ENCODE peak calls at places on chromosomes 4 and X, in seven cellular contexts. N, H, Z, Y, D, T and O are unnamed samples.

GRCh38 chr4:122732329-122733026 is at the start of gene BBS12:
- DNase-seq in Y (peak), N (peak), D (peak), H (peak), Z (peak), T (peak), O (peak)

GRCh38 chrX:13223868-13224555 is 95.8 kb downstream of the ATXN3L start:
- DNase-seq in T (peak), Z (peak), D (peak), H (no peak), Y (no peak), N (peak), O (no peak)

GRCh38 chrX:21996872-21997271 is 35.3 kb upstream of the PHEX start:
- DNase-seq in T (peak), D (peak), H (no peak), Z (peak), N (peak), Y (no peak), O (no peak)

GRCh38 chr4:140711910-140712309 is 44.3 kb downstream of the TBC1D9 start:
- DNase-seq in H (no peak), Y (no peak), T (no peak), Z (no peak), N (no peak), D (no peak), O (no peak)

GRCh38 chrX:68848189-68848940 is 19.5 kb downstream of the EFNB1 start:
- DNase-seq in H (no peak), Z (no peak), N (no peak), T (no peak), D (no peak), Y (no peak), O (no peak)

GRCh38 chr4:174663254-174663653 is 141.0 kb upstream of the HPGD start:
- DNase-seq in Z (peak), N (no peak), Y (no peak), H (no peak), D (peak), T (no peak), O (no peak)

GRCh38 chr4:155025762-155026457 is 182.5 kb upstream of the NPY2R start:
- DNase-seq in Z (no peak), T (peak), H (peak), N (no peak), D (peak), Y (peak), O (peak)

GRCh38 chr4:184796906-184797305 is 28.9 kb downstream of the ACSL1 start:
- DNase-seq in Z (no peak), T (no peak), N (no peak), Y (no peak), H (no peak), D (no peak), O (no peak)

GRCh38 chrX:69546417-69546816 is 42.3 kb downstream of the NALF2 start:
- DNase-seq in D (no peak), T (no peak), Z (no peak), H (no peak), N (no peak), Y (peak), O (no peak)

GRCh38 chr4:175509320-175509719 is 302.7 kb downstream of the GPM6A start:
- DNase-seq in Y (peak), T (no peak), Z (no peak), N (no peak), H (no peak), D (no peak), O (peak)

GRCh38 chr4:19455850-19456602 is 795.7 kb upstream of the SLIT2 start:
- DNase-seq in T (no peak), H (no peak), Z (no peak), D (no peak), N (no peak), Y (no peak), O (no peak)

GRCh38 chr4:173231916-173232315 is 63.3 kb downstream of the GALNT7 start:
- DNase-seq in N (no peak), Z (peak), H (no peak), Y (no peak), T (peak), D (peak), O (no peak)

GRCh38 chrX:12949927-12950656 is 24.8 kb upstream of the TMSB4X start:
- DNase-seq in Z (peak), Y (no peak), N (peak), H (peak), T (peak), D (peak), O (no peak)

GRCh38 chrX:69493193-69493592 is 10.9 kb upstream of the NALF2 start:
- DNase-seq in N (no peak), H (peak), Y (peak), D (peak), T (peak), Z (no peak), O (peak)

GRCh38 chrX:129530410-129530809 is 7.1 kb upstream of the SMARCA1 start:
- DNase-seq in Y (no peak), T (no peak), H (no peak), Z (no peak), N (no peak), D (no peak), O (no peak)

GRCh38 chrX:15812212-15812938 is 22.1 kb downstream of the ZRSR2 start:
- DNase-seq in D (no peak), Y (no peak), T (no peak), Z (no peak), H (no peak), N (no peak), O (no peak)

GRCh38 chrX:15814811-15815210 is 24.5 kb downstream of the ZRSR2 start:
- DNase-seq in N (no peak), Z (no peak), Y (no peak), T (no peak), D (no peak), H (no peak), O (no peak)

GRCh38 chrX:15816453-15816838 is 26.2 kb downstream of the ZRSR2 start:
- DNase-seq in H (no peak), Z (peak), D (no peak), Y (no peak), T (no peak), N (no peak), O (no peak)

GRCh38 chrX:15816886-15817285 is 26.6 kb downstream of the ZRSR2 start:
- DNase-seq in T (no peak), Z (peak), Y (no peak), H (no peak), N (no peak), D (no peak), O (peak)

DNA sequence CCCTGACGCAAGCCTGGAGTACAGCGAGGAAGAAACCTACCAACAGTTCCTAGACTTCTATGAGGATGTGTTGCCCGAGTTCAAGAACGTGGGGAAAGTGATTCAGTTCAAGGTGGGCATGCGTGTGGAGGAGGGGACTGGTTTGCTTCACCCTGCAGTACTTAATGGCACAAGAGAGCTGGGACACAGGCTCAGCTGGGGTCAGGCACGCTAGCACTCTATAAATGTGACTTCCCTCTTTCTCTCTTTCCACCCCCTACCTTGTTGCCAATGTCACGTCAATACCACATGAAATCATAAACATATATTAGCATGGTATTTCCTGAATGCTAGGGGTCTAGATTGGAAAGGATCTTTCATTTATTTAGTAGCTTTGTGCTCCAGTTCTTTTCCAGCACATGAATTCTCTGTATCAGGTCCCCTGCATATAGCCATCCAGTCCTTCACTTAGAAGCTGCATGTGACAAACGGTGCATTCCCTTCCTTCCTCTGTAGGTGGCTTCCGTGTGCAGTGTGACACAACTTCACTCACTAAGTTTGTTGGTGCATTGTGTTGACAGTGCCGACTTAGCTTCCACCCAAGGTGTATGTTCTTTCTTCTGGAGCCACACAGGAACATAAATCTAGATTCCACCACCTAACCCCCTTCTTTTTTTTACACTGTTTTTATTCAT is 25.6 kb downstream of the ZRSR2 start:
- DNase-seq in H (no peak), Z (peak), Y (peak), T (no peak), D (no peak), N (no peak), O (peak)
- TF ChIP-seq CTCF in H (no peak), Z (peak), Y (no peak), T (no peak), D (no peak), N (peak), O (peak)

GRCh38 chr4:1752284-1753041 is 31.1 kb downstream of the TACC3 start:
- DNase-seq in D (no peak), T (no peak), H (no peak), N (no peak), Y (no peak), Z (no peak), O (no peak)
- TF ChIP-seq CTCF in D (no peak), T (no peak), H (no peak), N (no peak), Y (no peak), Z (no peak), O (no peak)

DNA sequence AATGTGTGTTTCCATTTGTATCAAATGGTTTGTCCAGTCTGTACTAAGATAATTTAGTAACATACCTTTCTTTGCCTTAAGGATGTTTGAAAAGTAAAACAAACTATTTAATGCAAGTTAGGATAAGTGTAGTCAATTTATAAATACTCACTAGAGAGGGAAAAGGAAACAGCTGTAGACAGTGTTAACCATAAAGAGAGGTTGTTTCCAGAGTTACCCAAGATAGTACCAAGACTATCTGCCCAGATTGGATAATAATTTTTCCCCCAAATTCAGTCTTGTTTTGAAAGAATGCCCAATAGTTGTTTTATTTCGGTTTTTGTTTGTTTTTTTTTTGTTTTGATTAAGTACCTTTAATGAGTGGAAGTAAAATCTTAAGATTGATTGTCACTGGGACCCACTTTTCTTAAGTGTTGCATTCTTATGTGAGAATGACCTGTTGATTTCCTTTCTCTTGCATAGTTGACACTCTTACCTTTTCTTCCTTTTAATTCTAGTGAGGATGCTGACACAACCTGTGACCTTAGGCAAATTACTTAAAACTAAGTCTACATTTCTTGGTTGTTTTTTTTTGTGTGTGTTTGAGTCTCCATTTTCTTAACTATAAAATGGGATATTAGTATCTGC is 12.8 kb downstream of the AFF1 start:
- DNase-seq in N (no peak), T (no peak), H (no peak), D (no peak), Y (no peak), Z (no peak), O (no peak)
- TF ChIP-seq CTCF in N (no peak), T (no peak), H (no peak), D (no peak), Y (no peak), Z (no peak), O (no peak)

DNA sequence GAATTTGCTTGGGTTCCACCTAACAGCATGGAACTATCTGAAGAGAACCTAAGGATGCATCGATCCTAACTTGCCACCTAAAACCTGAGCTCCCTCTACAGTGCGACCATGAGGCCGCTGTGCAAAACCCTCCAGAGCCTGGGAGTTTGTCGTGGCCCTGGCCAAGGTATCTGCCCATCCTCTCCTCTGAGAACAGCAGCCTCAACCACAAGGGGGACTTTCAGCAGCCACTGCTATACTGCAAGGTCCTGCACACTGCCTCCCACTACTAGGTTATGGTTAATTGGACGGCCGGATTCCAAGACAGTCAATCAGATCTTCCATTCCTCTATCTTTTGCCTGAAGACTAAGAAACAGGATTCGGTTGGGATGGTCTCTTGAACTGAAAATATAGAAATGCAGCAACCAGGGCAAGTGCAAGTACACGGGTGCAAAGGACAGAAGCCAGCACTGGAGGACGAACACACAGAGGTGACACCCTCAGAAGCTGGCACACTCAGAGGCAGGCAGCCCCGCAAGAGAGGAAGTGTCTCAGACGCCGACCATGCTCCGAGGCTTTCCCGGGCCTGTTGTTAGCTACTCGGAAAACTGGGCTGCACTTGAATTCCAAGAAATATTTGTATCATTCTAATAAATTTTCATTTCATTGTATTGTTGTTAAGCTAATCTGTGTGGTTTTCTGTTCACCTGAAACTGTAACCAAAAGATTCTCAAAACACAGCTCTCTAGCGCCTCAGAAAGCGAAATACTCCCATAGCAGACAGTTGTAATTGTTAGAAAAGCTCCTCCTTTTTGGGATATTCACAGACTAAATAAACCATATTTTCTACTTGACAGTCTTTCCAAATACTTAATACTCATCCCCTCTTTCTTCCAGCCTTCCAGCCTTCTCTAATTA is 63.3 kb downstream of the AFAP1 start:
- DNase-seq in N (no peak), Z (peak), Y (peak), D (peak), T (no peak), H (no peak), O (peak)
- TF ChIP-seq CTCF in N (peak), Z (peak), Y (no peak), D (peak), T (no peak), H (no peak), O (no peak)

GRCh38 chr4:30269850-30270249 is 450.3 kb upstream of the PCDH7 start:
- DNase-seq in Y (no peak), Z (no peak), D (no peak), T (no peak), H (no peak), N (no peak), O (no peak)
- TF ChIP-seq CTCF in Y (peak), Z (no peak), D (peak), T (peak), H (no peak), N (no peak), O (no peak)

GRCh38 chr4:102604222-102604940 is 103.2 kb downstream of the NFKB1 start:
- DNase-seq in N (no peak), Y (no peak), D (no peak), Z (no peak), H (no peak), T (no peak), O (no peak)

GRCh38 chr4:102606846-102607440 is 105.8 kb downstream of the NFKB1 start:
- DNase-seq in Z (no peak), N (no peak), D (no peak), T (no peak), H (peak), Y (no peak), O (no peak)

GRCh38 chr4:102610007-102610406 is 108.8 kb downstream of the NFKB1 start:
- DNase-seq in D (no peak), Z (no peak), T (no peak), Y (no peak), N (no peak), H (no peak), O (no peak)

GRCh38 chr4:102608190-102608589 is 107.0 kb downstream of the NFKB1 start:
- DNase-seq in T (no peak), D (peak), N (no peak), Z (no peak), Y (no peak), H (no peak), O (no peak)

DNA sequence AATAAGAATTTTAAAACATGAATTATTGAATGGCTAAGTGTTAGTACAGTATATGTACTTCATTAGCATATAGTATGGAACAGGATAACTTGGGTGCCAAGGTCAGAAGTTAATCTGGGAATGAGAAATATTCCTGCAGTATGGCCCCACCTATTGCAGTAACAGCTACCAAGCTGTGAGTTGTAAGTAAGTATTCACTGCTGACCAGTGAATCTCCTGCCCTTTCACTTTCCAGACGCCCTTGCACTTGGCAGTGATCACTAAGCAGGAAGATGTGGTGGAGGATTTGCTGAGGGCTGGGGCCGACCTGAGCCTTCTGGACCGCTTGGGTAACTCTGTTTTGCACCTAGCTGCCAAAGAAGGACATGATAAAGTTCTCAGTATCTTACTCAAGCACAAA is 105.1 kb downstream of the NFKB1 start:
- DNase-seq in Z (no peak), N (no peak), Y (no peak), H (no peak), D (no peak), T (no peak), O (no peak)
- TF ChIP-seq CTCF in Z (no peak), N (no peak), Y (no peak), H (no peak), D (no peak), T (no peak), O (no peak)

GRCh38 chrX:49177873-49178480 is 6.3 kb downstream of the PLP2 start:
- DNase-seq in N (no peak), Z (no peak), H (no peak), T (no peak), Y (no peak), D (no peak), O (no peak)

GRCh38 chrX:49178537-49178936 is 6.8 kb downstream of the PLP2 start:
- DNase-seq in N (no peak), D (no peak), T (no peak), Z (no peak), Y (no peak), H (no peak), O (no peak)

GRCh38 chrX:49176421-49177326 is 5.0 kb downstream of the PLP2 start:
- DNase-seq in Z (no peak), N (no peak), Y (no peak), H (no peak), D (peak), T (peak), O (no peak)

GRCh38 chrX:49175875-49176274 is 4.2 kb downstream of the PLP2 start:
- DNase-seq in Z (no peak), T (no peak), Y (no peak), D (no peak), H (no peak), N (no peak), O (no peak)

GRCh38 chrX:49177338-49177833 is 5.7 kb downstream of the PLP2 start:
- DNase-seq in T (no peak), D (peak), N (no peak), Y (no peak), Z (no peak), H (no peak), O (no peak)
- TF ChIP-seq CTCF in T (no peak), D (no peak), N (no peak), Y (no peak), Z (no peak), H (no peak), O (no peak)

DNA sequence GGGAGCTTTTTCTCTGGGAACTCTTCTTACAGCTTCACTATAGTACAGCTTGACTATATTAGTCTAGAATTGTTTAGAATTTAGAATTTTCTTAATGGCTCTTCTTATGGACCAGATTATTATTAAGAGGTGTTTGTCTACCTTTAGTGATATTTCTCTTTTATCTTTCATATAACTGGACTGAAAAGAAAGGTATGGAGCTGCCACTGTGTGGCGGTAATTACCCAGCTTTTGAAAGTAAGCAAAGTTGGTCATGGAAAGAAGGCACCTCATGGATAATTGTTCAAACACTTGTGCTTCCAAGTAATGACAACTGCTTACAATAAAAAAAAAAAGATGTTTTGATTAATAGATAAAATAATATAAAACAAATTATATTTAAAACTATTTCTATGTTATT is 1112.5 kb downstream of the TECRL start:
- DNase-seq in Y (peak), N (no peak), D (no peak), T (no peak), Z (no peak), H (no peak), O (no peak)
- TF ChIP-seq CTCF in Y (no peak), N (no peak), D (no peak), T (no peak), Z (no peak), H (no peak), O (no peak)

GRCh38 chr4:10016169-10016568 is 5.1 kb downstream of the SLC2A9 start:
- DNase-seq in T (no peak), D (no peak), H (no peak), Y (no peak), N (no peak), Z (no peak), O (no peak)

GRCh38 chr4:10011277-10011676 is 10.0 kb downstream of the SLC2A9 start:
- DNase-seq in N (no peak), T (no peak), Y (no peak), Z (no peak), H (no peak), D (no peak), O (no peak)

GRCh38 chr4:10015140-10015753 is 6.0 kb downstream of the SLC2A9 start:
- DNase-seq in D (no peak), T (no peak), Z (peak), N (no peak), Y (peak), H (no peak), O (peak)

GRCh38 chr4:10011885-10012284 is 9.4 kb downstream of the SLC2A9 start:
- DNase-seq in Z (no peak), H (no peak), N (no peak), D (no peak), T (no peak), Y (no peak), O (no peak)

GRCh38 chr4:10013722-10014121 is 7.6 kb downstream of the SLC2A9 start:
- DNase-seq in D (peak), Y (peak), T (no peak), Z (peak), H (peak), N (no peak), O (peak)
- TF ChIP-seq CTCF in D (peak), Y (peak), T (no peak), Z (peak), H (peak), N (peak), O (peak)